ENCODE peak calls at places on chromosome 21, in five cellular contexts. E is tibial artery, D is PC-3, G is lower lobe of right lung, Q is NT2/D1. A is an unnamed sample. For H3K9me3, H3K4me1 and H3K27me3, the result is how much of the 10 kb centered on the place peaks cover.

GRCh38 chr21:44271558-44271957 is 9.9 kb upstream of the DNMT3L start:
- DNase-seq in E (no peak), D (no peak), Q (no peak), G (no peak), A (no peak)

GRCh38 chr21:41631564-41632461 is 123.9 kb upstream of the TMPRSS2 start:
- DNase-seq in E (no peak), D (peak), G (peak), Q (no peak), A (no peak)

GRCh38 chr21:34642211-34643075 is 26.4 kb upstream of the CLIC6 start:
- DNase-seq in G (no peak), E (no peak), Q (no peak), D (peak), A (no peak)

GRCh38 chr21:27067226-27067625 is 100.3 kb upstream of the ADAMTS5 start:
- DNase-seq in G (no peak), Q (no peak), D (no peak), E (no peak), A (no peak)

GRCh38 chr21:35619184-35619583 is 441.1 kb downstream of the SETD4 start:
- DNase-seq in D (peak), G (no peak), E (no peak), Q (no peak), A (no peak)

GRCh38 chr21:24869862-24870261 is 737.4 kb downstream of the MRPL39 start:
- DNase-seq in Q (no peak), E (no peak), G (no peak), D (no peak), A (no peak)

GRCh38 chr21:34200288-34200905 is 127.0 kb downstream of the MRPS6 start:
- DNase-seq in Q (no peak), D (no peak), E (no peak), G (no peak), A (no peak)

GRCh38 chr21:44603109-44603875 is 2.9 kb downstream of the KRTAP10-7 start:
- DNase-seq in E (no peak), G (no peak), D (no peak), Q (no peak), A (no peak)

GRCh38 chr21:28663111-28663693 is 329.5 kb downstream of the LTN1 start:
- DNase-seq in D (no peak), E (peak), G (no peak), Q (no peak), A (no peak)

GRCh38 chr21:45169001-45169400 is 94.6 kb downstream of the ADARB1 start:
- DNase-seq in G (no peak), D (no peak), Q (no peak), E (no peak), A (no peak)

GRCh38 chr21:41933259-41934079 is 20.3 kb downstream of the C2CD2 start:
- DNase-seq in Q (no peak), D (peak), G (no peak), E (no peak), A (no peak)

GRCh38 chr21:44949161-44950015 is 9.6 kb downstream of the SLX9 start:
- DNase-seq in G (peak), Q (peak), D (peak), E (peak), A (peak)

GRCh38 chr21:17602874-17603273 is 9.8 kb downstream of the BTG3 start:
- DNase-seq in Q (no peak), E (no peak), D (peak), G (no peak), A (no peak)

GRCh38 chr21:34517491-34518245 is 5.7 kb upstream of the KCNE1 start:
- DNase-seq in E (no peak), Q (no peak), G (no peak), D (peak), A (no peak)

GRCh38 chr21:34992736-34993135 is 56.4 kb downstream of the RUNX1 start:
- DNase-seq in Q (no peak), E (peak), D (no peak), G (no peak), A (no peak)

GRCh38 chr21:28018741-28019669 is 973.7 kb downstream of the LTN1 start:
- DNase-seq in G (no peak), D (peak), Q (no peak), E (no peak), A (no peak)

GRCh38 chr21:25485914-25486313 is 121.4 kb downstream of the MRPL39 start:
- DNase-seq in D (no peak), Q (no peak), G (no peak), E (no peak), A (no peak)

GRCh38 chr21:31900121-31900895 is 27.5 kb downstream of the HUNK start:
- DNase-seq in G (no peak), Q (no peak), D (no peak), E (no peak), A (no peak)

GRCh38 chr21:29152936-29153335 is 22.5 kb downstream of the MAP3K7CL start:
- DNase-seq in E (no peak), G (no peak), D (no peak), Q (no peak), A (no peak)

GRCh38 chr21:33109574-33110339 is 39.8 kb downstream of the OLIG1 start:
- DNase-seq in Q (no peak), E (no peak), G (no peak), D (no peak), A (no peak)

GRCh38 chr21:38310619-38311018 is 53.8 kb downstream of the KCNJ15 start:
- DNase-seq in Q (no peak), D (no peak), E (no peak), G (no peak), A (no peak)

GRCh38 chr21:45228171-45228641 is 59.5 kb downstream of the POFUT2 start:
- DNase-seq in D (peak), E (no peak), Q (peak), G (no peak), A (no peak)

GRCh38 chr21:33406493-33406892 is 3.3 kb downstream of the IFNGR2 start:
- DNase-seq in G (no peak), Q (no peak), D (no peak), E (no peak), A (no peak)

GRCh38 chr21:45516671-45517151 is 25.5 kb downstream of the SLC19A1 start:
- DNase-seq in Q (no peak), D (no peak), G (peak), E (peak), A (no peak)

GRCh38 chr21:45255381-45256020 is 32.2 kb downstream of the POFUT2 start:
- DNase-seq in Q (no peak), E (no peak), D (peak), G (no peak), A (no peak)

GRCh38 chr21:29187939-29188338 is 57.5 kb downstream of the MAP3K7CL start:
- DNase-seq in Q (no peak), G (no peak), E (no peak), D (peak), A (no peak)

GRCh38 chr21:29989634-29990234 is 49.9 kb upstream of the GRIK1 start:
- DNase-seq in G (no peak), Q (no peak), E (no peak), D (no peak), A (no peak)

GRCh38 chr21:43717166-43717853 is 1.6 kb upstream of the PDXK start:
- DNase-seq in Q (no peak), D (no peak), E (no peak), G (no peak), A (no peak)

GRCh38 chr21:27213328-27213727 is 246.4 kb upstream of the ADAMTS5 start:
- DNase-seq in G (no peak), E (no peak), Q (no peak), D (peak), A (peak)

GRCh38 chr21:39258207-39258606 is 55.2 kb downstream of the BRWD1 start:
- DNase-seq in D (no peak), Q (no peak), G (no peak), E (no peak), A (no peak)

GRCh38 chr21:42153746-42154145 is 65.2 kb upstream of the ABCG1 start:
- DNase-seq in E (peak), G (no peak), D (no peak), Q (no peak), A (no peak)

GRCh38 chr21:33824156-33824941 is 91.3 kb downstream of the ATP5PO start:
- DNase-seq in Q (no peak), E (peak), D (no peak), G (no peak), A (no peak)

GRCh38 chr21:33931799-33932390 is 16.3 kb upstream of the ATP5PO start:
- DNase-seq in E (no peak), D (peak), Q (no peak), G (no peak), A (no peak)

DNA sequence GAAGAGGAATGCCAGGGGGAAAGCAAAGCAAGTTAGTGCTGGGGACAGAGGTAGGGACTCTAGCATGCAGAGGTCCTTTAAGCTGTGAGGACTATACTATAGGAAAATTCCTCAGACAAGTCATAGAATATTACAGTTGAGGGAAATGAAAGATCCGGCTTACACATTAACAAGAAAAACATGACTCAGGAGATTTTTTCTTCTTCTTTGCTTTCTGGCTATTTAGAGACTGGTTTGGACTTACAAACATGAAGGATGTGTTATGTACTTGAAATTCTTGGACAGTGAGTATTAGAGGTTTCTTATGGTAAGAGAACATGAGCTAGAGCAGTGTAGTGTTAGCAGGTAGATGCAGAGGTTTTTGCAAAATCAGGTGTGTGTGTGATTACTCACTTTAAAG is 24.9 kb downstream of the USP25 start:
- DNase-seq in Q (no peak), G (no peak), D (peak), E (no peak), A (no peak)
- H3K9me3 ChIP-seq in Q (under half), G (under half), D (under half), E (under half), A (under half)

DNA sequence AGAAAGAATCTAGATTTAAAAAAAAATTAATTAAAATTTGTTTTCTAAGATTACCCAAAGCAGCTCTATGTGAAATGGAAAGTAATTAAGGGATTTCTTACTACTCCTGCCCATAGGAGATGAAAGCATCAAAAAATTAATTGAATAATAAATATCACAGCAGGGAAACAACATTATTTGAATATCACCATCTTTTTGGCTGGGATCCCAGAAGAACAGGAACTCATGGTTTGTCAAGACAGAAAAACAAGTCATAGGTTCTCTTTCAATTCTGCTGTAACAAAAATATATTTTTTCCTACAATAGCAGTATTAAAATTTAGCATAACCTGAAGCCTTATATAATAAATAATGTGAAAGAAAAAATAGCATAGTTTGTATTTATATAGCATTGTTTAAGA is 1713.4 kb downstream of the NCAM2 start:
- DNase-seq in E (no peak), D (peak), G (no peak), Q (no peak), A (no peak)
- H3K4me1 ChIP-seq in E (under half), D (under half), G (under half), Q (under half), A (under half)

GRCh38 chr21:36694041-36694515 is 4.8 kb upstream of the SIM2 start:
- DNase-seq in E (no peak), G (no peak), Q (no peak), D (no peak), A (no peak)
- H3K27me3 ChIP-seq in E (under half), G (half or more), Q (half or more), D (under half), A (half or more)

GRCh38 chr21:9753943-9754342 is 767.4 kb upstream of the TPTE start:
- DNase-seq in D (no peak), Q (no peak), E (no peak), G (no peak), A (no peak)

GRCh38 chr21:9755611-9756010 is 765.8 kb upstream of the TPTE start:
- DNase-seq in G (no peak), D (no peak), Q (no peak), E (no peak), A (no peak)

GRCh38 chr21:9758141-9758540 is 763.2 kb upstream of the TPTE start:
- DNase-seq in Q (no peak), D (no peak), G (no peak), E (no peak), A (no peak)

GRCh38 chr21:9758888-9759287 is 762.5 kb upstream of the TPTE start:
- DNase-seq in D (no peak), G (no peak), E (no peak), Q (no peak), A (no peak)

GRCh38 chr21:9756677-9757076 is 764.7 kb upstream of the TPTE start:
- DNase-seq in E (no peak), G (no peak), D (no peak), Q (no peak), A (no peak)
- H3K9me3 ChIP-seq in E (under half), G (under half), D (under half), Q (under half), A (under half)

A was measured in iPS DF 6.9.